ENCODE peak calls at places on chromosome 6, in ten cellular contexts. Y is Calu3; H is D721Med; F is fibroblast of mammary gland; L is CD4-positive, alpha-beta T cell; E is cardiac fibroblast; S is H9; Q is WTC11; K is astrocyte of the spinal cord; G is astrocyte of the cerebellum. P is an unnamed sample.

GRCh38 chr6:151436814-151437213 is 15.1 kb downstream of the RMND1 start:
- DNase-seq in Y (no peak), H (no peak), F (peak), L (no peak), E (peak), S (no peak), Q (no peak), K (peak), G (no peak), P (no peak)

GRCh38 chr6:134930463-134930862 is 19.4 kb downstream of the ALDH8A1 start:
- DNase-seq in Y (no peak), H (no peak), F (no peak), L (no peak), E (no peak), S (no peak), Q (no peak), K (no peak), G (no peak), P (no peak)

GRCh38 chr6:2725364-2725988 is 25.2 kb downstream of the MYLK4 start:
- DNase-seq in Y (no peak), H (no peak), F (no peak), L (no peak), E (no peak), S (no peak), Q (no peak), K (no peak), G (no peak), P (no peak)

GRCh38 chr6:129786548-129786947 is 74.6 kb downstream of the TMEM244 start:
- DNase-seq in Y (peak), H (no peak), F (peak), L (no peak), E (no peak), S (no peak), Q (no peak), K (peak), G (no peak), P (no peak)

GRCh38 chr6:89792881-89793280 is 26.7 kb downstream of the MDN1 start:
- DNase-seq in Y (peak), H (peak), F (peak), L (no peak), E (peak), S (peak), Q (no peak), K (peak), G (peak), P (no peak)

GRCh38 chr6:72826033-72826432 is 204.2 kb downstream of the KCNQ5 start:
- DNase-seq in Y (no peak), H (no peak), F (peak), L (no peak), E (peak), S (no peak), Q (no peak), K (no peak), G (no peak), P (no peak)

GRCh38 chr6:150380256-150380655 is 11.4 kb downstream of the IYD start:
- DNase-seq in Y (no peak), H (no peak), F (peak), L (no peak), E (no peak), S (no peak), Q (no peak), K (peak), G (no peak), P (no peak)

GRCh38 chr6:106253194-106253593 is 72.4 kb downstream of the ATG5 start:
- DNase-seq in Y (no peak), H (no peak), F (peak), L (no peak), E (peak), S (no peak), Q (no peak), K (peak), G (peak), P (no peak)

GRCh38 chr6:119024111-119024510 is 54.4 kb downstream of the FAM184A start:
- DNase-seq in Y (no peak), H (no peak), F (no peak), L (no peak), E (no peak), S (no peak), Q (no peak), K (no peak), G (no peak), P (no peak)

GRCh38 chr6:12010635-12011275 is 1.4 kb upstream of the HIVEP1 start:
- DNase-seq in Y (peak), H (no peak), F (no peak), L (no peak), E (no peak), S (peak), Q (peak), K (no peak), G (no peak), P (peak)

GRCh38 chr6:52566853-52567279 is 10.0 kb downstream of the TRAM2 start:
- DNase-seq in Y (no peak), H (no peak), F (peak), L (no peak), E (peak), S (no peak), Q (no peak), K (peak), G (no peak), P (no peak)

GRCh38 chr6:29005183-29005885 is at the start of gene ZNF311:
- DNase-seq in Y (peak), H (no peak), F (peak), L (peak), E (peak), S (no peak), Q (peak), K (peak), G (no peak), P (no peak)

GRCh38 chr6:27517238-27517637 is 44.3 kb upstream of the ZNF184 start:
- DNase-seq in Y (no peak), H (no peak), F (no peak), L (no peak), E (no peak), S (no peak), Q (no peak), K (no peak), G (no peak), P (no peak)

GRCh38 chr6:90284236-90284744 is 12.4 kb downstream of the BACH2 start:
- DNase-seq in Y (peak), H (no peak), F (peak), L (no peak), E (peak), S (peak), Q (no peak), K (peak), G (peak), P (no peak)

DNA sequence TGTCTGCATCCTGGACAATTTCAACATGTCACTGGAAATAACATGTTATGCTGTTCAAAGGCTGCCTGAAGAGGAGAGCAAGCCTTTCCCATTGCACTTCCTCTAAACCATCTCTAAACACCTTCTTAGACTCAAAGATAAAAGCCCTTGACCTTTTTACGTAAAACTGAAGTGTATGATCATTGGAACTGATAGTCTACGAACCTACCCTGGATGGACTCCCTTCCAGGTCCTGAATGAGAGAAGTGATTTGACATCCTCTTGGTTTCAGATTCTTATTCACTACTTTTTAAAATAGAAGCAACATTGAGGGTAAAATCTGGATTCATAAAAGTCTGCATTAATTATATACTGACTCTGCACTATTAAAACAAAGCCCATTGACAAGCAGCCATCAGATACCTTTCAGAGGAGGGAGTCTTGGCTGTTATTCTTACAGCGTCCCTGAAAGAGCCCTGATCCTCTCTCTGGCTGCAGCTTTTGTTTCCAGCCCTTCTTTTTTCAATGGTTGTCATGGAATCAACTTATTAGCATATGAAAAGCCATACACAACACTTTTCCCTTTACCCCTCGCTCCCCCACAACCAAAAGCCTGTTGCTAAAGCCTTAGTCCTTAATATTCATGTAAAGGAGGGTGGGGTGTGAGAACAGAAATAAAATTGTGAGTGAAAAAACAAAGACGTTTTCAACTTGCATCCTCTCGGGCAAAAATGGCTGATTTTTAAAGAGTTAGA is 270.0 kb upstream of the MARCKS start:
- DNase-seq in Y (no peak), H (no peak), F (no peak), L (no peak), E (no peak), S (peak), Q (peak), K (no peak), G (no peak), P (no peak)
- TF ChIP-seq CTCF in Y (no peak), H (no peak), F (no peak), L (no peak), E (no peak), S (no peak), Q (no peak), K (no peak), G (no peak), P (no peak)

GRCh38 chr6:141123497-141123896 is 1009.2 kb upstream of the GJE1 start:
- DNase-seq in Y (no peak), H (no peak), F (no peak), L (no peak), E (no peak), S (no peak), Q (no peak), K (no peak), G (no peak), P (no peak)

GRCh38 chr6:141123084-141123483 is 1009.6 kb upstream of the GJE1 start:
- DNase-seq in Y (no peak), H (no peak), F (no peak), L (no peak), E (no peak), S (no peak), Q (no peak), K (no peak), G (no peak), P (no peak)

GRCh38 chr6:141118991-141119390 is 1013.7 kb upstream of the GJE1 start:
- DNase-seq in Y (no peak), H (no peak), F (no peak), L (no peak), E (no peak), S (no peak), Q (no peak), K (no peak), G (no peak), P (no peak)

DNA sequence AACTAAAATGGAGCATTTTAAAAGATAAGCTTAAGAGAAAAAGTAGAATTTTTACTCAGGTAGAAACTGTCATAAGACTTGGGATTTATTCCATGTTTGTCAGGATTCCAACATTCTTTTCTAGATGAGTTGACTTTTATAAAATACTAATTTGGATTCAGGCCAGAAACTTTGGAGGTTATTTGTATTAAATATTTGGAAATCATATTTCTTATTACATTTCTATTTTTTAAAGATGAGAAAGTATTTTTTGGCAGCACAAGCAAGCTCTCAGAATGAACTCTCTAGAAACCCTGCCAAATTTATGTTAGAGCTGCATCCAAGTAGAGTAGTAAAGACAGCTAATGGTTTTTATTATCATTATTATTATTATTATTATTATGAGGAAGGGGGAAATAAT is 1014.9 kb upstream of the GJE1 start:
- DNase-seq in Y (no peak), H (no peak), F (no peak), L (no peak), E (peak), S (no peak), Q (no peak), K (no peak), G (no peak), P (no peak)
- TF ChIP-seq CTCF in Y (no peak), H (no peak), F (no peak), L (no peak), E (no peak), S (no peak), Q (no peak), K (no peak), G (no peak), P (no peak)

DNA sequence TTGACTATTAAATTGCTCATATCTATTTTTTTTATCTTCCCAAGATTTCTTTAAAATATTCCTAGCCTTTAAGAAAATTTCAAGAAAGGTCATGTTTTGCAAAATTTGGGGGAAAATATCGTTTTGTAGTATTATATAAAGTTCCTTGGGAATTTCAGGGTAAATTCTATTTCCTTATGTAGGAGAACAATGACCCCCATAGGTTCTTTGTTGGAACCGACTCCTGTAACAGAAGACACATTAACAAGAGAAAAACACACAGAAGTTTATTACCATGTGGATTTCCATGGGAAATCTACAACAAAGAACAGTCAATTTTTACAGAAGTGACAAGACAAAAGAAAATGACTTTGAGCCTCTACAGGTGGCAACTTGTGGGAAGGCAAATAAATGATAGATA is 68.1 kb downstream of the ADGB start:
- DNase-seq in Y (no peak), H (no peak), F (no peak), L (no peak), E (no peak), S (no peak), Q (no peak), K (no peak), G (no peak), P (no peak)
- TF ChIP-seq CTCF in Y (no peak), H (no peak), F (no peak), L (no peak), E (no peak), S (no peak), Q (no peak), K (no peak), G (no peak), P (no peak)

GRCh38 chr6:132758689-132759088 is 985 bp upstream of the VNN2 start:
- DNase-seq in Y (no peak), H (no peak), F (no peak), L (no peak), E (no peak), S (no peak), Q (no peak), K (no peak), G (no peak), P (no peak)

GRCh38 chr6:132765560-132765959 is 7.9 kb upstream of the VNN2 start:
- DNase-seq in Y (no peak), H (no peak), F (no peak), L (no peak), E (no peak), S (no peak), Q (no peak), K (no peak), G (no peak), P (no peak)

GRCh38 chr6:132763269-132763668 is 5.6 kb upstream of the VNN2 start:
- DNase-seq in Y (peak), H (no peak), F (no peak), L (peak), E (no peak), S (no peak), Q (no peak), K (no peak), G (no peak), P (no peak)

GRCh38 chr6:132764370-132764769 is 6.7 kb upstream of the VNN2 start:
- DNase-seq in Y (peak), H (no peak), F (peak), L (no peak), E (peak), S (no peak), Q (no peak), K (peak), G (peak), P (no peak)

DNA sequence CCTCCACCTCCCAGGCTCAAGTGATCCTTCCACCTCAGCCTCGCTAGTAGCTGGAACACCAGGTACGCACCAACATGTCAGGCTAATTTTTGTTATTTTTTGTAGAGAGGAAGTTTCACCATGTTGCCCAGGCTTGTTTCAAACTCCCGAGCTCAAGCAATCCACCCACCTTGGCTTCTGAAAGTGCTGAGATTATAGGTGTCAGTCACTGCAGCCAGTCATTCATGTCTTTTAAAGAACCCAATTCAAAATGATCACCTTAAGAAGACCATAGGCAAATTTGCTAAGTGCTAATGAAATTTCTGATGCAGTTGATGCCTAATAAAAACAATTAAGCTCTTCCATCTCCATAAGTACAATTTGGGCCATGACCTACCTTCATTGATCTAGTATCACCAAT is 2.6 kb upstream of the VNN2 start:
- DNase-seq in Y (no peak), H (no peak), F (no peak), L (no peak), E (no peak), S (no peak), Q (no peak), K (no peak), G (no peak), P (no peak)
- TF ChIP-seq CTCF in Y (no peak), H (no peak), F (no peak), L (no peak), E (no peak), S (no peak), Q (no peak), K (no peak), G (no peak), P (no peak)

GRCh38 chr6:41073203-41073967 is 611 bp downstream of the NFYA start:
- DNase-seq in Y (peak), H (no peak), F (no peak), L (peak), E (peak), S (peak), Q (peak), K (peak), G (peak), P (peak)
- TF ChIP-seq CTCF in Y (peak), H (no peak), F (no peak), L (peak), E (peak), S (peak), Q (peak), K (no peak), G (peak), P (peak)

DNA sequence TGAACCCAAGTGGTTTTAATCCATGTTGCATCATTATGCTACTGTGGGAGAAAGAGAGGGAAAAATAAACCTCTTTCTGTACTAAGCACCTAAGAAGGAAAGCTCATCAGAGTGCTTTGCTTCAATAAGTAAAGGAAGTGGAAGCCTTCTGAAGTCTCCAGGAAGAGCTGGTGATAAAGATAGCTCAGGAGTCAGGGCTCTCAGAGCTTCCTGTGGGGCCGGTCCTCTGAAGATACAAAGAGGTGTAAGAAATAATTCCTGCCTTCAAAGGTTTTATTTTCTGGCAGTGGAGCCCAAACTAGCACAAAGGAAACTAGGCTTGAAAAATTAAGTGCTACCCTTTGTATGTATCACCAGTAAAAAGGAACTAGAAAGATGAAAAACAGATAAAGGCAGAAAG is 204.2 kb upstream of the SASH1 start:
- DNase-seq in Y (no peak), H (no peak), F (no peak), L (no peak), E (no peak), S (no peak), Q (no peak), K (no peak), G (no peak), P (no peak)
- TF ChIP-seq CTCF in Y (no peak), H (no peak), F (no peak), L (no peak), E (no peak), S (no peak), Q (no peak), K (no peak), G (no peak), P (no peak)

DNA sequence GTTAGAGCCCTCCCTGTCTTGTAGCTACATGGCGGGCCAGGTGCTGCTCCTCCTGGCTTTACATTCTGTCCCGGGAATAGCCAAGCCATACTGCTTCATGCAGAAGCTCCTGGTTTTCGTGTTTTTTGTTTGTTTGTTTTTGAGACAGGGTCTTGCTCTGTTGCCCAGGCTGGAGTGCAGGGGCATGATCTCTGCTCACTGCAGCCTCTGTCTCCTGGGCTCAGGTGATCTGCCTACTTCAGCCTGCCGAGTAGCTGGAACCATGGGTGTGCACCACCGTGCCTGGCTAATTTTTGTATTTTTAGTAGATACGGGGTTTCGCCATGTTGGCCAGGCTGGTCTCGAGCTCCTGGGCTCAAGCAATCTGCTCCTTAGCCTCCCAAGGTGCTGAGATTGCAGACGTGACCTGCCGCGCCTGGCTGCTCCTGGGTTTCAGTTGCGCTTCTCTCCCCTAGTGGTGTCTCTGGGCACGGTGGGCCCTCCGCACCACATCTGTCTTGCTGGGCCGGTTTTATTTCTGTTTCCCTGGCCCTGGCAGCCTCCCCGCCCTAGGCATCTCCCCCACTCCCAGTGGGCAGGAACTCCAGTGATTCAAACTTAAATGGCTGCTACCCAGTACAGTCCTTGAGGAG is 12.9 kb downstream of the CDYL start:
- DNase-seq in Y (no peak), H (no peak), F (no peak), L (no peak), E (no peak), S (peak), Q (peak), K (no peak), G (no peak), P (no peak)
- TF ChIP-seq CTCF in Y (no peak), H (no peak), F (no peak), L (no peak), E (no peak), S (peak), Q (no peak), K (no peak), G (no peak), P (no peak)

GRCh38 chr6:5994234-5994998 is 12.3 kb downstream of the NRN1 start:
- DNase-seq in Y (no peak), H (no peak), F (no peak), L (no peak), E (no peak), S (peak), Q (peak), K (no peak), G (no peak), P (no peak)
- TF ChIP-seq CTCF in Y (no peak), H (no peak), F (no peak), L (no peak), E (no peak), S (no peak), Q (no peak), K (peak), G (no peak), P (no peak)

GRCh38 chr6:38681850-38682249 is 21.1 kb downstream of the GLO1 start:
- DNase-seq in Y (no peak), H (no peak), F (no peak), L (no peak), E (no peak), S (no peak), Q (no peak), K (no peak), G (no peak), P (no peak)
- TF ChIP-seq CTCF in Y (no peak), H (no peak), F (no peak), L (no peak), E (no peak), S (no peak), Q (no peak), K (no peak), G (no peak), P (no peak)